ENCODE peak calls at places on chromosomes 1 and 21, in four cellular contexts. L is stimulated activated effector memory CD8-positive, alpha-beta T cell treated with anti-CD3 and anti-CD28 coated beads, Interleukin-12 subunit alpha, Interleukin-12 subunit beta, amount 100 ng/mL, for 72 hours; U is SJSA1; F is H9. O is an unnamed sample.

GRCh38 chr1:244311784-244312532 is 139.8 kb downstream of the ADSS2 start:
- DNase-seq in U (peak; percentile 9), L (no peak), F (no peak), O (no peak)

GRCh38 chr1:193184776-193185175 is 1.6 kb downstream of the B3GALT2 start:
- DNase-seq in U (no peak), F (no peak), L (no peak), O (no peak)

GRCh38 chr1:53375440-53375839 is 47.6 kb upstream of the LRP8 start:
- DNase-seq in L (no peak), F (peak; percentile 32), U (peak; percentile 40), O (no peak)

GRCh38 chr1:21706151-21706835 is 37.1 kb upstream of the RAP1GAP start:
- DNase-seq in F (peak; percentile 63), L (no peak), U (no peak), O (no peak)

GRCh38 chr1:148334339-148335130 is 148.6 kb downstream of the PPIAL4G start:
- DNase-seq in F (peak; percentile 97), L (peak; percentile 50), U (peak; percentile 87), O (peak; percentile 81)

GRCh38 chr1:26693557-26694184 is 2.1 kb upstream of the ARID1A start:
- DNase-seq in U (no peak), F (no peak), L (no peak), O (no peak)

GRCh38 chr1:44021156-44021555 is 10.1 kb downstream of the SLC6A9 start:
- DNase-seq in U (no peak), L (no peak), F (no peak), O (no peak)

GRCh38 chr1:213326666-213327317 is 275.8 kb downstream of the RPS6KC1 start:
- DNase-seq in U (peak; percentile 63), F (no peak), L (no peak), O (no peak)

GRCh38 chr1:113123737-113124136 is 50.7 kb downstream of the LRIG2 start:
- DNase-seq in F (no peak), L (no peak), U (no peak), O (no peak)

GRCh38 chr1:186438567-186438966 is 22.3 kb downstream of the PDC start:
- DNase-seq in U (no peak), L (no peak), F (no peak), O (no peak)

GRCh38 chr1:50936321-50936720 is 23.7 kb downstream of the FAF1 start:
- DNase-seq in L (no peak), F (no peak), U (no peak), O (no peak)

GRCh38 chr21:34129039-34129891 is 55.9 kb downstream of the MRPS6 start:
- DNase-seq in U (peak; percentile 69), F (peak; percentile 58), L (peak; percentile 9), O (no peak)

GRCh38 chr1:234768569-234769283 is 158.7 kb upstream of the IRF2BP2 start:
- DNase-seq in U (no peak), F (no peak), L (no peak), O (no peak)

GRCh38 chr1:108692724-108693655 is 880 bp downstream of the PRPF38B start:
- DNase-seq in L (peak; percentile 63), U (peak; percentile 57), F (no peak), O (no peak)

GRCh38 chr1:1038694-1039093 is 18.8 kb downstream of the AGRN start:
- DNase-seq in L (no peak), U (no peak), F (no peak), O (no peak)

GRCh38 chr21:23900727-23901126 is 1706.6 kb downstream of the MRPL39 start:
- DNase-seq in F (no peak), L (no peak), U (no peak), O (no peak)

GRCh38 chr1:4650486-4650885 is 3.9 kb upstream of the AJAP1 start:
- DNase-seq in U (no peak), L (no peak), F (no peak), O (no peak)

GRCh38 chr1:233172201-233172600 is 123.3 kb downstream of the PCNX2 start:
- DNase-seq in U (no peak), L (no peak), F (no peak), O (no peak)

GRCh38 chr21:42550817-42551216 is 37.2 kb downstream of the SLC37A1 start:
- DNase-seq in L (no peak), F (no peak), U (no peak), O (no peak)

GRCh38 chr1:225471453-225472301 is 43.8 kb upstream of the LBR start:
- DNase-seq in F (peak; percentile 25), L (no peak), U (peak; percentile 40), O (no peak)

GRCh38 chr1:223363057-223363855 is 720 bp downstream of the SUSD4 start:
- DNase-seq in L (no peak), F (peak; percentile 61), U (no peak), O (no peak)

GRCh38 chr1:29657816-29658215 is 421.5 kb downstream of the PTPRU start:
- DNase-seq in U (peak; percentile 17), L (no peak), F (no peak), O (no peak)

GRCh38 chr1:202297291-202297690 is 44.4 kb downstream of the UBE2T start:
- DNase-seq in L (no peak), F (no peak), U (no peak), O (no peak)

GRCh38 chr21:39647476-39647875 is 34.7 kb downstream of the B3GALT5 start:
- DNase-seq in L (no peak), U (peak; percentile 77), F (no peak), O (no peak)

GRCh38 chr1:238484121-238484520 is 593.4 kb upstream of the ZP4 start:
- DNase-seq in F (no peak), U (no peak), L (no peak), O (no peak)

GRCh38 chr1:218408135-218408534 is 63.0 kb downstream of the TGFB2 start:
- DNase-seq in U (no peak), L (no peak), F (no peak), O (no peak)

GRCh38 chr1:84083321-84083720 is 60.8 kb upstream of the PRKACB start:
- DNase-seq in U (no peak), F (no peak), L (no peak), O (no peak)

GRCh38 chr1:6162773-6163172 is 17.3 kb downstream of the CHD5 start:
- DNase-seq in F (peak; percentile 72), L (no peak), U (no peak), O (no peak)

GRCh38 chr21:46083271-46084040 is 14.5 kb upstream of the COL6A2 start:
- DNase-seq in U (peak; percentile 43), F (peak; percentile 28), L (no peak), O (no peak)

GRCh38 chr1:186747661-186748060 is 67.4 kb upstream of the PTGS2 start:
- DNase-seq in U (no peak), F (no peak), L (no peak), O (no peak)

GRCh38 chr1:75791022-75791421 is 5.0 kb downstream of the RABGGTB start:
- DNase-seq in F (no peak), L (no peak), U (no peak), O (no peak)

GRCh38 chr21:46500224-46500861 is 41.7 kb downstream of the DIP2A start:
- DNase-seq in L (no peak), F (no peak), U (no peak), O (no peak)

GRCh38 chr1:233364695-233365539 is 37.4 kb downstream of the MAP3K21 start:
- DNase-seq in U (no peak), F (no peak), L (no peak), O (no peak)

GRCh38 chr1:230794871-230795645 is 47.9 kb downstream of the CAPN9 start:
- DNase-seq in F (no peak), U (peak; percentile 23), L (no peak), O (no peak)